ENCODE peak calls at places on chromosomes 6 and 20, in five cellular contexts. One of them, this sample, is unnamed.

GRCh38 chr6:2876210-2877056 is 26.7 kb downstream of the SERPINB9 start:
- DNase-seq in neuronal stem cell: no peak
- DNase-seq in upper lobe of left lung: peak
- DNase-seq in lower lobe of right lung: peak
- DNase-seq in prostate gland: no peak
- DNase-seq in this sample: peak

GRCh38 chr6:112253842-112254816 is at the start of gene LAMA4:
- DNase-seq in upper lobe of left lung: peak
- DNase-seq in lower lobe of right lung: peak
- DNase-seq in prostate gland: no peak
- DNase-seq in neuronal stem cell: peak
- DNase-seq in this sample: peak

GRCh38 chr20:51481311-51481997 is 61.1 kb downstream of the NFATC2 start:
- DNase-seq in lower lobe of right lung: no peak
- DNase-seq in upper lobe of left lung: peak
- DNase-seq in neuronal stem cell: no peak
- DNase-seq in prostate gland: no peak
- DNase-seq in this sample: no peak

GRCh38 chr20:17705916-17706315 is 6.2 kb downstream of the BANF2 start:
- DNase-seq in neuronal stem cell: no peak
- DNase-seq in upper lobe of left lung: no peak
- DNase-seq in prostate gland: no peak
- DNase-seq in lower lobe of right lung: no peak
- DNase-seq in this sample: no peak

GRCh38 chr6:106827081-106827480 is 147.4 kb downstream of the CD24 start:
- DNase-seq in upper lobe of left lung: no peak
- DNase-seq in neuronal stem cell: no peak
- DNase-seq in lower lobe of right lung: no peak
- DNase-seq in prostate gland: no peak
- DNase-seq in this sample: no peak

GRCh38 chr20:46683939-46684750 is 5.1 kb downstream of the TP53RK start:
- DNase-seq in prostate gland: peak
- DNase-seq in upper lobe of left lung: no peak
- DNase-seq in neuronal stem cell: peak
- DNase-seq in lower lobe of right lung: peak
- DNase-seq in this sample: peak

GRCh38 chr20:12110711-12111110 is 193.0 kb downstream of the BTBD3 start:
- DNase-seq in lower lobe of right lung: no peak
- DNase-seq in neuronal stem cell: no peak
- DNase-seq in upper lobe of left lung: no peak
- DNase-seq in prostate gland: no peak
- DNase-seq in this sample: no peak

GRCh38 chr20:62085206-62085605 is 19.5 kb upstream of the TAF4 start:
- DNase-seq in prostate gland: no peak
- DNase-seq in lower lobe of right lung: no peak
- DNase-seq in neuronal stem cell: no peak
- DNase-seq in upper lobe of left lung: no peak
- DNase-seq in this sample: no peak

GRCh38 chr6:1574895-1575212 is 34.9 kb upstream of the FOXC1 start:
- DNase-seq in neuronal stem cell: no peak
- DNase-seq in prostate gland: no peak
- DNase-seq in upper lobe of left lung: no peak
- DNase-seq in lower lobe of right lung: no peak
- DNase-seq in this sample: no peak

GRCh38 chr20:37994512-37994911 is 38.7 kb downstream of the TTI1 start:
- DNase-seq in neuronal stem cell: no peak
- DNase-seq in upper lobe of left lung: no peak
- DNase-seq in lower lobe of right lung: peak
- DNase-seq in prostate gland: peak
- DNase-seq in this sample: no peak

GRCh38 chr20:36745234-36745926 is 510 bp downstream of the NDRG3 start:
- DNase-seq in lower lobe of right lung: peak
- DNase-seq in upper lobe of left lung: no peak
- DNase-seq in prostate gland: peak
- DNase-seq in neuronal stem cell: no peak
- DNase-seq in this sample: peak

GRCh38 chr6:35428421-35429149 is 23.6 kb upstream of the FANCE start:
- DNase-seq in lower lobe of right lung: no peak
- DNase-seq in neuronal stem cell: no peak
- DNase-seq in upper lobe of left lung: no peak
- DNase-seq in prostate gland: no peak
- DNase-seq in this sample: no peak

GRCh38 chr6:157530126-157530525 is 149.1 kb downstream of the ZDHHC14 start:
- DNase-seq in neuronal stem cell: no peak
- DNase-seq in lower lobe of right lung: no peak
- DNase-seq in prostate gland: no peak
- DNase-seq in upper lobe of left lung: no peak
- DNase-seq in this sample: no peak

GRCh38 chr20:18428490-18429173 is 38.2 kb downstream of the DZANK1 start:
- DNase-seq in lower lobe of right lung: no peak
- DNase-seq in upper lobe of left lung: no peak
- DNase-seq in neuronal stem cell: no peak
- DNase-seq in prostate gland: no peak
- DNase-seq in this sample: peak

GRCh38 chr20:9323622-9324021 is 190.8 kb upstream of the LAMP5 start:
- DNase-seq in lower lobe of right lung: no peak
- DNase-seq in upper lobe of left lung: no peak
- DNase-seq in prostate gland: no peak
- DNase-seq in neuronal stem cell: no peak
- DNase-seq in this sample: no peak

GRCh38 chr20:45456632-45457031 is 12.9 kb upstream of the WFDC2 start:
- DNase-seq in neuronal stem cell: peak
- DNase-seq in lower lobe of right lung: peak
- DNase-seq in upper lobe of left lung: no peak
- DNase-seq in prostate gland: no peak
- DNase-seq in this sample: peak

GRCh38 chr6:28634758-28635546 is 109.3 kb downstream of the GPX5 start:
- DNase-seq in neuronal stem cell: no peak
- DNase-seq in lower lobe of right lung: no peak
- DNase-seq in upper lobe of left lung: no peak
- DNase-seq in prostate gland: no peak
- DNase-seq in this sample: peak

GRCh38 chr20:42530855-42531674 is 658.6 kb downstream of the PTPRT start:
- DNase-seq in upper lobe of left lung: no peak
- DNase-seq in lower lobe of right lung: no peak
- DNase-seq in neuronal stem cell: peak
- DNase-seq in prostate gland: no peak
- DNase-seq in this sample: no peak

GRCh38 chr6:83711958-83712357 is 3.1 kb upstream of the SNAP91 start:
- DNase-seq in lower lobe of right lung: no peak
- DNase-seq in upper lobe of left lung: no peak
- DNase-seq in neuronal stem cell: no peak
- DNase-seq in prostate gland: no peak
- DNase-seq in this sample: no peak

GRCh38 chr6:16758163-16758975 is 2.9 kb downstream of the ATXN1 start:
- DNase-seq in lower lobe of right lung: no peak
- DNase-seq in upper lobe of left lung: no peak
- DNase-seq in prostate gland: no peak
- DNase-seq in neuronal stem cell: peak
- DNase-seq in this sample: peak

GRCh38 chr20:9112541-9113515 is 43.9 kb downstream of the PLCB4 start:
- DNase-seq in prostate gland: peak
- DNase-seq in upper lobe of left lung: no peak
- DNase-seq in lower lobe of right lung: no peak
- DNase-seq in neuronal stem cell: no peak
- DNase-seq in this sample: no peak

GRCh38 chr6:20998748-20999448 is 464.6 kb downstream of the CDKAL1 start:
- DNase-seq in prostate gland: no peak
- DNase-seq in upper lobe of left lung: no peak
- DNase-seq in neuronal stem cell: no peak
- DNase-seq in lower lobe of right lung: no peak
- DNase-seq in this sample: no peak

GRCh38 chr6:83431545-83432165 is 804 bp upstream of the ME1 start:
- DNase-seq in neuronal stem cell: no peak
- DNase-seq in upper lobe of left lung: no peak
- DNase-seq in prostate gland: no peak
- DNase-seq in lower lobe of right lung: no peak
- DNase-seq in this sample: peak

GRCh38 chr20:17479041-17479657 is 52.0 kb downstream of the BFSP1 start:
- DNase-seq in lower lobe of right lung: no peak
- DNase-seq in upper lobe of left lung: peak
- DNase-seq in prostate gland: no peak
- DNase-seq in neuronal stem cell: no peak
- DNase-seq in this sample: no peak

GRCh38 chr6:44071670-44072451 is 55.4 kb downstream of the MRPL14 start:
- DNase-seq in prostate gland: no peak
- DNase-seq in lower lobe of right lung: no peak
- DNase-seq in upper lobe of left lung: no peak
- DNase-seq in neuronal stem cell: no peak
- DNase-seq in this sample: no peak

GRCh38 chr6:35582315-35582714 is 69.6 kb upstream of the TULP1 start:
- DNase-seq in lower lobe of right lung: no peak
- DNase-seq in prostate gland: no peak
- DNase-seq in upper lobe of left lung: no peak
- DNase-seq in neuronal stem cell: no peak
- DNase-seq in this sample: no peak

GRCh38 chr6:128432394-128432793 is 88.0 kb downstream of the PTPRK start:
- DNase-seq in lower lobe of right lung: no peak
- DNase-seq in prostate gland: no peak
- DNase-seq in neuronal stem cell: no peak
- DNase-seq in upper lobe of left lung: no peak
- DNase-seq in this sample: no peak

GRCh38 chr20:45950330-45950646 is 15.8 kb downstream of the PCIF1 start:
- DNase-seq in lower lobe of right lung: no peak
- DNase-seq in prostate gland: no peak
- DNase-seq in neuronal stem cell: no peak
- DNase-seq in upper lobe of left lung: no peak
- DNase-seq in this sample: no peak

GRCh38 chr6:123562264-123562663 is 74.5 kb downstream of the TRDN start:
- DNase-seq in upper lobe of left lung: no peak
- DNase-seq in prostate gland: no peak
- DNase-seq in neuronal stem cell: no peak
- DNase-seq in lower lobe of right lung: no peak
- DNase-seq in this sample: no peak

GRCh38 chr20:23366384-23366783 is 4.4 kb downstream of the GZF1 start:
- DNase-seq in neuronal stem cell: no peak
- DNase-seq in upper lobe of left lung: no peak
- DNase-seq in prostate gland: no peak
- DNase-seq in lower lobe of right lung: no peak
- DNase-seq in this sample: no peak

GRCh38 chr6:155771822-155772221 is 316.2 kb upstream of the NOX3 start:
- DNase-seq in lower lobe of right lung: no peak
- DNase-seq in prostate gland: no peak
- DNase-seq in upper lobe of left lung: no peak
- DNase-seq in neuronal stem cell: no peak
- DNase-seq in this sample: no peak

GRCh38 chr6:145814035-145814500 is 527 bp downstream of the FBXO30 start:
- DNase-seq in upper lobe of left lung: no peak
- DNase-seq in neuronal stem cell: peak
- DNase-seq in lower lobe of right lung: peak
- DNase-seq in prostate gland: peak
- DNase-seq in this sample: peak

GRCh38 chr20:50372770-50373088 is 137.5 kb upstream of the PTPN1 start:
- DNase-seq in lower lobe of right lung: no peak
- DNase-seq in neuronal stem cell: no peak
- DNase-seq in prostate gland: no peak
- DNase-seq in upper lobe of left lung: no peak
- DNase-seq in this sample: no peak
- H3K27ac ChIP-seq in lower lobe of right lung: no peak
- H3K27ac ChIP-seq in neuronal stem cell: no peak
- H3K27ac ChIP-seq in prostate gland: no peak
- H3K27ac ChIP-seq in upper lobe of left lung: no peak
- H3K27ac ChIP-seq in this sample: no peak

GRCh38 chr6:151067684-151068596 is 171.8 kb upstream of the AKAP12 start:
- DNase-seq in prostate gland: peak
- DNase-seq in upper lobe of left lung: no peak
- DNase-seq in lower lobe of right lung: no peak
- DNase-seq in neuronal stem cell: no peak
- DNase-seq in this sample: peak

GRCh38 chr6:151071295-151071694 is 168.5 kb upstream of the AKAP12 start:
- DNase-seq in upper lobe of left lung: no peak
- DNase-seq in prostate gland: no peak
- DNase-seq in neuronal stem cell: no peak
- DNase-seq in lower lobe of right lung: no peak
- DNase-seq in this sample: no peak

GRCh38 chr6:151068761-151069312 is 170.9 kb upstream of the AKAP12 start:
- DNase-seq in lower lobe of right lung: no peak
- DNase-seq in upper lobe of left lung: no peak
- DNase-seq in prostate gland: no peak
- DNase-seq in neuronal stem cell: no peak
- DNase-seq in this sample: peak

GRCh38 chr6:151069641-151070040 is 170.1 kb upstream of the AKAP12 start:
- DNase-seq in neuronal stem cell: no peak
- DNase-seq in lower lobe of right lung: no peak
- DNase-seq in prostate gland: no peak
- DNase-seq in upper lobe of left lung: no peak
- DNase-seq in this sample: no peak

DNA sequence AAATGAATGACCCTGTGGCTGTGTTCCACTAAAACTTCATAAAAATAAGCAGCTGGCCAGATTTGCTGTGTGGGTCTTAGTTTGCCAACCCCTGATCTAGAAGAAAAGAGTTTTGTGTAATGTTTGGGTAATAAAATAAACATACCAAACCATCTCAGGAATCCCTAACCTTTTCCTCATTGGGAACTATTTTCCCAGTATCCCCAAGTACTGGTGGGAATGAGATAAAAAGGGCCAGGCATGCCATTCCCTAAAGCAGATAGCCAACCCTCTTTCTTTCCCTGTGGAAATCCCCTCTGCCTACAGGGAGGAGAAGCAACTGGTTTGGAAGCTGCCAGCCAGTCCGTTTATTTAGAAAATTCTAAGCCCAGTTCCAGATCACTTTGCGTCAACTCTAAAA is 169.1 kb upstream of the AKAP12 start:
- DNase-seq in lower lobe of right lung: no peak
- DNase-seq in upper lobe of left lung: no peak
- DNase-seq in neuronal stem cell: no peak
- DNase-seq in prostate gland: no peak
- DNase-seq in this sample: no peak
- H3K27ac ChIP-seq in lower lobe of right lung: peak
- H3K27ac ChIP-seq in upper lobe of left lung: peak
- H3K27ac ChIP-seq in neuronal stem cell: no peak
- H3K27ac ChIP-seq in prostate gland: peak
- H3K27ac ChIP-seq in this sample: no peak

GRCh38 chr6:10545482-10545881 is 24.3 kb downstream of the GCNT2 start:
- DNase-seq in upper lobe of left lung: no peak
- DNase-seq in neuronal stem cell: no peak
- DNase-seq in prostate gland: no peak
- DNase-seq in lower lobe of right lung: no peak
- DNase-seq in this sample: no peak
- H3K27ac ChIP-seq in upper lobe of left lung: no peak
- H3K27ac ChIP-seq in neuronal stem cell: no peak
- H3K27ac ChIP-seq in prostate gland: no peak
- H3K27ac ChIP-seq in lower lobe of right lung: no peak
- H3K27ac ChIP-seq in this sample: no peak

GRCh38 chr6:117142995-117143394 is 122.4 kb upstream of the VGLL2 start:
- DNase-seq in neuronal stem cell: no peak
- DNase-seq in upper lobe of left lung: no peak
- DNase-seq in lower lobe of right lung: no peak
- DNase-seq in prostate gland: no peak
- DNase-seq in this sample: no peak
- H3K27ac ChIP-seq in neuronal stem cell: no peak
- H3K27ac ChIP-seq in upper lobe of left lung: no peak
- H3K27ac ChIP-seq in lower lobe of right lung: no peak
- H3K27ac ChIP-seq in prostate gland: no peak
- H3K27ac ChIP-seq in this sample: no peak

GRCh38 chr20:34644345-34644744 is 32.5 kb downstream of the PIGU start:
- DNase-seq in upper lobe of left lung: no peak
- DNase-seq in neuronal stem cell: no peak
- DNase-seq in prostate gland: no peak
- DNase-seq in lower lobe of right lung: no peak
- DNase-seq in this sample: no peak
- H3K27ac ChIP-seq in upper lobe of left lung: no peak
- H3K27ac ChIP-seq in neuronal stem cell: no peak
- H3K27ac ChIP-seq in prostate gland: no peak
- H3K27ac ChIP-seq in lower lobe of right lung: no peak
- H3K27ac ChIP-seq in this sample: no peak